ENCODE peak calls at places on chromosomes 1 and 21, in six cellular contexts. B is astrocyte, W is OCI-LY7, M is A549, C is PC-3, T is IMR-90. R is an unnamed sample.

GRCh38 chr21:16587141-16587570 is 857.4 kb downstream of the USP25 start:
- DNase-seq in T (peak), W (no peak), B (peak), M (peak), C (peak), R (peak)

GRCh38 chr21:33299181-33299752 is 25.5 kb upstream of the IFNAR1 start:
- DNase-seq in C (peak), B (no peak), W (peak), M (no peak), T (no peak), R (no peak)

GRCh38 chr1:17525996-17526686 is 13.4 kb upstream of the ARHGEF10L start:
- DNase-seq in C (no peak), T (no peak), B (no peak), W (no peak), M (no peak), R (no peak)

GRCh38 chr1:81801032-81801833 is 499 bp downstream of the ADGRL2 start:
- DNase-seq in B (peak), T (peak), C (peak), M (peak), W (no peak), R (peak)

GRCh38 chr21:34498623-34499022 is 13.4 kb downstream of the KCNE1 start:
- DNase-seq in M (no peak), C (no peak), B (no peak), W (no peak), T (peak), R (peak)

GRCh38 chr1:89952021-89952995 is 42.6 kb upstream of the ZNF326 start:
- DNase-seq in T (peak), B (peak), C (peak), M (no peak), W (no peak), R (peak)

GRCh38 chr21:38234395-38235142 is 22.2 kb upstream of the KCNJ15 start:
- DNase-seq in C (peak), W (no peak), M (no peak), T (no peak), B (no peak), R (no peak)

GRCh38 chr1:149899460-149900284 is at the start of gene BOLA1:
- DNase-seq in B (peak), C (peak), W (peak), T (peak), M (peak), R (peak)

GRCh38 chr1:201219481-201220387 is 29.1 kb downstream of the IGFN1 start:
- DNase-seq in C (no peak), W (peak), T (no peak), M (no peak), B (no peak), R (no peak)

GRCh38 chr1:168958562-168959289 is 147.8 kb upstream of the ATP1B1 start:
- DNase-seq in B (peak), M (no peak), T (no peak), C (no peak), W (no peak), R (no peak)

GRCh38 chr21:32335601-32336575 is 37.2 kb downstream of the MRAP start:
- DNase-seq in C (no peak), T (peak), M (no peak), B (peak), W (no peak), R (peak)

DNA sequence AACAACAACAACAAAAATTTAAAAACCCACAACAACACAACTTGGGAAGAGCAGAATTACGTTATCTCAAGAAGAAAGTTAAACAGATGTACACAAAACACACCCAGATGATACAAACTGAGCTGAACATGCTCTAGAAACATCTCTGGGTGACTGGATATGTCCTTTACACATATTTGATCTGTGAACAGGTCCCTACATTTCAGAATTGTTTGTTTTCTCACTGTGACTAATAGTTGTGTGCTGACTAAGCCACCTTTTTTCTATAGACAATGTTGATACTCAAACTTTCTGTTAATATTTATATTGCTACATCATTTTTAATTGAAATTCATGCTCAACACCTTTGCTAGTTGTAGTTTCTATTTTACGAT is 994 bp upstream of the F11R start:
- DNase-seq in C (peak), B (no peak), T (peak), M (peak), W (no peak), R (no peak)
- H3K4me3 ChIP-seq in C (peak), B (no peak), T (no peak), M (peak), W (peak), R (no peak)

GRCh38 chr1:170805957-170806662 is 129.2 kb upstream of the MROH9 start:
- DNase-seq in T (peak), B (no peak), M (no peak), C (no peak), W (no peak), R (peak)

GRCh38 chr1:170804879-170805278 is 130.5 kb upstream of the MROH9 start:
- DNase-seq in W (no peak), T (no peak), C (no peak), M (no peak), B (no peak), R (no peak)

GRCh38 chr1:170804419-170804818 is 130.9 kb upstream of the MROH9 start:
- DNase-seq in M (no peak), C (no peak), T (no peak), W (no peak), B (no peak), R (no peak)

GRCh38 chr1:170800243-170800642 is 135.1 kb upstream of the MROH9 start:
- DNase-seq in W (no peak), C (no peak), M (no peak), B (no peak), T (no peak), R (no peak)
- H3K4me2 ChIP-seq in W (no peak), C (no peak), M (no peak), B (no peak), T (no peak), R (no peak)

GRCh38 chr1:91894036-91894761 is 8.2 kb upstream of the TGFBR3 start:
- DNase-seq in M (no peak), W (no peak), T (peak), B (no peak), C (no peak), R (no peak)

GRCh38 chr1:91891486-91891885 is 5.5 kb upstream of the TGFBR3 start:
- DNase-seq in B (no peak), W (no peak), M (no peak), T (peak), C (no peak), R (peak)

GRCh38 chr1:91895832-91896556 is 10.0 kb upstream of the TGFBR3 start:
- DNase-seq in T (peak), W (no peak), M (no peak), C (no peak), B (no peak), R (no peak)

GRCh38 chr1:91889717-91890459 is 3.9 kb upstream of the TGFBR3 start:
- DNase-seq in W (no peak), B (peak), C (peak), M (peak), T (peak), R (peak)

GRCh38 chr1:91891969-91892368 is 6.0 kb upstream of the TGFBR3 start:
- DNase-seq in C (no peak), M (no peak), W (no peak), B (no peak), T (peak), R (no peak)
- H3K4me3 ChIP-seq in C (no peak), M (no peak), W (no peak), B (no peak), T (no peak), R (no peak)

GRCh38 chr1:24415334-24415909 is at the start of gene NIPAL3:
- DNase-seq in W (peak), M (peak), C (peak), T (peak), B (peak), R (peak)

GRCh38 chr1:24415910-24416665 is 486 bp downstream of the NIPAL3 start:
- DNase-seq in M (peak), B (peak), W (no peak), T (peak), C (peak), R (peak)

GRCh38 chr1:24413350-24414163 is at the start of gene STPG1:
- DNase-seq in B (peak), T (peak), W (peak), C (peak), M (peak), R (peak)

GRCh38 chr1:24416666-24417391 is 1.2 kb downstream of the NIPAL3 start:
- DNase-seq in W (peak), C (peak), B (peak), M (no peak), T (peak), R (peak)

GRCh38 chr1:24414884-24415333 is 693 bp upstream of the NIPAL3 start:
- DNase-seq in C (no peak), W (no peak), T (no peak), B (no peak), M (peak), R (no peak)
- H3K4me2 ChIP-seq in C (peak), W (peak), T (no peak), B (peak), M (peak), R (no peak)